ENCODE peak calls at places on chromosomes 1 and 21, in nine cellular contexts. One of them, this sample, is unnamed.

GRCh38 chr1:226736908-226737818 is 1.9 kb downstream of the ITPKB start:
- DNase-seq in uterus: no peak
- DNase-seq in GM23248: peak; percentile 68
- DNase-seq in aorta: peak; percentile 71
- DNase-seq in mammary epithelial cell: peak; percentile 10
- DNase-seq in upper lobe of right lung: peak; percentile 74
- DNase-seq in cardiac muscle cell: peak; percentile 74
- DNase-seq in tibial artery: peak; percentile 70
- DNase-seq in hepatocyte: peak; percentile 71
- DNase-seq in this sample: no peak

GRCh38 chr1:223695014-223695413 is 17.3 kb upstream of the CAPN2 start:
- DNase-seq in hepatocyte: peak; percentile 52
- DNase-seq in upper lobe of right lung: no peak
- DNase-seq in cardiac muscle cell: no peak
- DNase-seq in uterus: no peak
- DNase-seq in aorta: no peak
- DNase-seq in GM23248: no peak
- DNase-seq in mammary epithelial cell: no peak
- DNase-seq in tibial artery: no peak
- DNase-seq in this sample: no peak

GRCh38 chr1:206856674-206857464 is 8.6 kb upstream of the IL20 start:
- DNase-seq in mammary epithelial cell: no peak
- DNase-seq in uterus: no peak
- DNase-seq in tibial artery: no peak
- DNase-seq in cardiac muscle cell: no peak
- DNase-seq in hepatocyte: no peak
- DNase-seq in aorta: no peak
- DNase-seq in GM23248: peak; percentile 31
- DNase-seq in upper lobe of right lung: no peak
- DNase-seq in this sample: no peak

GRCh38 chr21:34544032-34544496 is 32.1 kb upstream of the KCNE1 start:
- DNase-seq in upper lobe of right lung: peak; percentile 73
- DNase-seq in cardiac muscle cell: peak; percentile 57
- DNase-seq in mammary epithelial cell: peak; percentile 74
- DNase-seq in GM23248: peak; percentile 78
- DNase-seq in uterus: peak; percentile 60
- DNase-seq in aorta: peak; percentile 64
- DNase-seq in tibial artery: no peak
- DNase-seq in hepatocyte: peak; percentile 91
- DNase-seq in this sample: no peak

GRCh38 chr1:207711285-207711684 is 40.6 kb upstream of the CD46 start:
- DNase-seq in uterus: no peak
- DNase-seq in GM23248: no peak
- DNase-seq in cardiac muscle cell: no peak
- DNase-seq in mammary epithelial cell: peak; percentile 14
- DNase-seq in hepatocyte: peak; percentile 15
- DNase-seq in aorta: no peak
- DNase-seq in tibial artery: no peak
- DNase-seq in upper lobe of right lung: no peak
- DNase-seq in this sample: no peak

GRCh38 chr1:171913385-171913784 is 72.1 kb downstream of the DNM3 start:
- DNase-seq in GM23248: peak; percentile 50
- DNase-seq in tibial artery: no peak
- DNase-seq in hepatocyte: no peak
- DNase-seq in uterus: no peak
- DNase-seq in cardiac muscle cell: no peak
- DNase-seq in upper lobe of right lung: no peak
- DNase-seq in mammary epithelial cell: peak; percentile 70
- DNase-seq in aorta: no peak
- DNase-seq in this sample: no peak

GRCh38 chr1:185442065-185442464 is 125.0 kb upstream of the IVNS1ABP start:
- DNase-seq in hepatocyte: no peak
- DNase-seq in mammary epithelial cell: no peak
- DNase-seq in cardiac muscle cell: no peak
- DNase-seq in aorta: no peak
- DNase-seq in GM23248: peak; percentile 62
- DNase-seq in uterus: no peak
- DNase-seq in tibial artery: no peak
- DNase-seq in upper lobe of right lung: no peak
- DNase-seq in this sample: no peak

GRCh38 chr1:41758904-41759548 is 159.7 kb downstream of the HIVEP3 start:
- DNase-seq in mammary epithelial cell: peak; percentile 77
- DNase-seq in tibial artery: no peak
- DNase-seq in cardiac muscle cell: no peak
- DNase-seq in hepatocyte: no peak
- DNase-seq in upper lobe of right lung: no peak
- DNase-seq in uterus: no peak
- DNase-seq in GM23248: peak; percentile 92
- DNase-seq in aorta: no peak
- DNase-seq in this sample: no peak

GRCh38 chr1:15107897-15108296 is 45.6 kb upstream of the TMEM51 start:
- DNase-seq in tibial artery: no peak
- DNase-seq in aorta: no peak
- DNase-seq in uterus: no peak
- DNase-seq in hepatocyte: no peak
- DNase-seq in cardiac muscle cell: no peak
- DNase-seq in upper lobe of right lung: no peak
- DNase-seq in GM23248: no peak
- DNase-seq in mammary epithelial cell: no peak
- DNase-seq in this sample: no peak

GRCh38 chr1:63350320-63350719 is 17.1 kb upstream of the ALG6 start:
- DNase-seq in tibial artery: no peak
- DNase-seq in upper lobe of right lung: no peak
- DNase-seq in hepatocyte: no peak
- DNase-seq in uterus: no peak
- DNase-seq in mammary epithelial cell: no peak
- DNase-seq in cardiac muscle cell: no peak
- DNase-seq in aorta: no peak
- DNase-seq in GM23248: no peak
- DNase-seq in this sample: no peak

GRCh38 chr21:45562965-45563364 is 20.7 kb upstream of the SLC19A1 start:
- DNase-seq in aorta: no peak
- DNase-seq in upper lobe of right lung: no peak
- DNase-seq in cardiac muscle cell: no peak
- DNase-seq in GM23248: no peak
- DNase-seq in uterus: no peak
- DNase-seq in tibial artery: no peak
- DNase-seq in hepatocyte: no peak
- DNase-seq in mammary epithelial cell: no peak
- DNase-seq in this sample: no peak

GRCh38 chr1:245409341-245410195 is 254.8 kb downstream of the KIF26B start:
- DNase-seq in GM23248: no peak
- DNase-seq in cardiac muscle cell: no peak
- DNase-seq in tibial artery: no peak
- DNase-seq in upper lobe of right lung: no peak
- DNase-seq in mammary epithelial cell: no peak
- DNase-seq in hepatocyte: peak; percentile 38
- DNase-seq in uterus: no peak
- DNase-seq in aorta: no peak
- DNase-seq in this sample: no peak

GRCh38 chr21:35743571-35743970 is 316.8 kb downstream of the SETD4 start:
- DNase-seq in mammary epithelial cell: peak; percentile 45
- DNase-seq in cardiac muscle cell: no peak
- DNase-seq in aorta: no peak
- DNase-seq in hepatocyte: no peak
- DNase-seq in uterus: no peak
- DNase-seq in GM23248: peak; percentile 35
- DNase-seq in upper lobe of right lung: no peak
- DNase-seq in tibial artery: no peak
- DNase-seq in this sample: no peak

GRCh38 chr1:64574301-64574700 is 104.4 kb downstream of the CACHD1 start:
- DNase-seq in mammary epithelial cell: peak; percentile 54
- DNase-seq in cardiac muscle cell: no peak
- DNase-seq in hepatocyte: no peak
- DNase-seq in uterus: no peak
- DNase-seq in aorta: no peak
- DNase-seq in GM23248: peak; percentile 62
- DNase-seq in upper lobe of right lung: no peak
- DNase-seq in tibial artery: no peak
- DNase-seq in this sample: no peak

GRCh38 chr1:64581786-64582185 is 111.9 kb downstream of the CACHD1 start:
- DNase-seq in aorta: no peak
- DNase-seq in hepatocyte: no peak
- DNase-seq in cardiac muscle cell: no peak
- DNase-seq in mammary epithelial cell: no peak
- DNase-seq in GM23248: no peak
- DNase-seq in upper lobe of right lung: no peak
- DNase-seq in tibial artery: no peak
- DNase-seq in uterus: no peak
- DNase-seq in this sample: no peak

DNA sequence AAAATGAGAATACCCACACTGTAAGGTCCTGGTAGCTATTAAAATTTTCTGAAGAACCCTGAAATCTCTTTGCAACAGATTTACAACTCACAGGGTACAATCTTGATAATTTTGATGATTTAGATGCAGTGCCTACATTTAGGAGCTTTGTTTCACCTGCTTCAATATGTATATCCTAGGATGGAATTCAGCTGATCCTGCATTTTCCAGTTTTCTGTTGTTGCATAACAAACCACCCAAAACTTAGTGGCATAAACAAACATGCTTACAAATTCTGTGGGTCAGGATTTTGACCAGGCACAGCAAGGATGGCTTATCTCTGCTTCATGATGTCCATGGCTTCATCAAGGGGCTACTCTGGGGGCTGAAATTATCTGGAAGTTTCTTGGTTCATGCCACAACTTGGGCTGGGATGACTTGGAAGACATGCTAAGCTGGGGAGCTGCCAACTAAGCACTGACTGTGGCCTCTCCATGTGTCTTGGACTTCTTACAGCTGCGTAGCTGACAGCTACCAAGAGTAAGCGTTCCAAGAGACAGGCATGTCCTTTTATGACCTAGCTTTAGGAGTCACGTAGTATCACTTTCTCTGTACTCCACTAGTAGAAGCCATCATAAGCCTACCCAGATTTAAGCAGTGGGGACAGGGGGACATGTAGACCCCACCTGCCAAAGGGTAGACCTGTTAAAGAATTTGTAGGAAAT is 108.5 kb downstream of the CACHD1 start:
- DNase-seq in hepatocyte: no peak
- DNase-seq in tibial artery: no peak
- DNase-seq in aorta: no peak
- DNase-seq in upper lobe of right lung: no peak
- DNase-seq in cardiac muscle cell: no peak
- DNase-seq in GM23248: no peak
- DNase-seq in mammary epithelial cell: no peak
- DNase-seq in uterus: no peak
- DNase-seq in this sample: no peak
- H3K4me1 ChIP-seq in hepatocyte: peaks cover 6% of the 10 kb centered on the region
- H3K4me1 ChIP-seq in tibial artery: no peaks in the 10 kb centered on the region
- H3K4me1 ChIP-seq in aorta: no peaks in the 10 kb centered on the region
- H3K4me1 ChIP-seq in upper lobe of right lung: no peaks in the 10 kb centered on the region
- H3K4me1 ChIP-seq in cardiac muscle cell: peaks cover 42% of the 10 kb centered on the region
- H3K4me1 ChIP-seq in GM23248: peaks cover 13% of the 10 kb centered on the region
- H3K4me1 ChIP-seq in mammary epithelial cell: no peaks in the 10 kb centered on the region
- H3K4me1 ChIP-seq in uterus: no peaks in the 10 kb centered on the region
- H3K4me1 ChIP-seq in this sample: no peaks in the 10 kb centered on the region

DNA sequence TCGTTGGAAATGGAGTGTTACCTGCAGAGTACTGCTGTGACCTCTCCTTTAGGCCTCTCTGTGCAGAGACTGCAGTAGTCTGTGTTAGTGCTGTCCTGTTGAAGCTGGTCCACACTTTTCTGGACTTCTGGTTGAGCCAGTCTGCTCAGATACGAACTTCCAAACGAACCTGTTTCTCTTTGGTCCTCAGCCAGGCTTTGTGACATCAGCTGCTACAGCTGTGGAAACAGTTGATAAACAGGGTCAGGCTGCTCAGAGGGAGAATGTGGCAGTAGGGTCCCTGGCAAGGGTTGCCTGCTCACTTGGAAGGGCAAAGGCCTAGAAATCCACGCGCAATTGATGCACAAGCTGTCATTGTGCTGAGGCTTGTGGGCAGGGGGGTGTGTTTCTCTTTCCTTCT is 98.8 kb downstream of the NOS1AP start:
- DNase-seq in cardiac muscle cell: no peak
- DNase-seq in uterus: no peak
- DNase-seq in GM23248: no peak
- DNase-seq in aorta: no peak
- DNase-seq in mammary epithelial cell: no peak
- DNase-seq in hepatocyte: no peak
- DNase-seq in upper lobe of right lung: no peak
- DNase-seq in tibial artery: no peak
- DNase-seq in this sample: no peak
- H3K27ac ChIP-seq in cardiac muscle cell: peak overlapping the region; percentile 9
- H3K27ac ChIP-seq in uterus: no peak overlapping the region
- H3K27ac ChIP-seq in GM23248: no peak overlapping the region
- H3K27ac ChIP-seq in aorta: no peak overlapping the region
- H3K27ac ChIP-seq in mammary epithelial cell: no peak overlapping the region
- H3K27ac ChIP-seq in hepatocyte: no peak overlapping the region
- H3K27ac ChIP-seq in upper lobe of right lung: no peak overlapping the region
- H3K27ac ChIP-seq in tibial artery: no peak overlapping the region
- H3K27ac ChIP-seq in this sample: no peak overlapping the region

GRCh38 chr1:230387296-230387695 is 38.8 kb downstream of the PGBD5 start:
- DNase-seq in uterus: no peak
- DNase-seq in hepatocyte: no peak
- DNase-seq in cardiac muscle cell: no peak
- DNase-seq in GM23248: no peak
- DNase-seq in upper lobe of right lung: no peak
- DNase-seq in aorta: no peak
- DNase-seq in mammary epithelial cell: no peak
- DNase-seq in tibial artery: peak; percentile 1
- DNase-seq in this sample: no peak
- H3K4me3 ChIP-seq in uterus: no peak overlapping the region
- H3K4me3 ChIP-seq in hepatocyte: no peak overlapping the region
- H3K4me3 ChIP-seq in cardiac muscle cell: no peak overlapping the region
- H3K4me3 ChIP-seq in GM23248: no peak overlapping the region
- H3K4me3 ChIP-seq in upper lobe of right lung: no peak overlapping the region
- H3K4me3 ChIP-seq in aorta: no peak overlapping the region
- H3K4me3 ChIP-seq in mammary epithelial cell: no peak overlapping the region
- H3K4me3 ChIP-seq in tibial artery: no peak overlapping the region
- H3K4me3 ChIP-seq in this sample: no peak overlapping the region

GRCh38 chr1:203722925-203723324 is 42.1 kb upstream of the LAX1 start:
- DNase-seq in mammary epithelial cell: no peak
- DNase-seq in cardiac muscle cell: no peak
- DNase-seq in tibial artery: no peak
- DNase-seq in hepatocyte: no peak
- DNase-seq in aorta: no peak
- DNase-seq in uterus: no peak
- DNase-seq in GM23248: no peak
- DNase-seq in upper lobe of right lung: no peak
- DNase-seq in this sample: no peak

GRCh38 chr1:203711251-203712007 is 53.6 kb upstream of the LAX1 start:
- DNase-seq in hepatocyte: no peak
- DNase-seq in upper lobe of right lung: no peak
- DNase-seq in mammary epithelial cell: no peak
- DNase-seq in tibial artery: no peak
- DNase-seq in GM23248: no peak
- DNase-seq in cardiac muscle cell: peak; percentile 26
- DNase-seq in uterus: no peak
- DNase-seq in aorta: no peak
- DNase-seq in this sample: no peak

GRCh38 chr1:203720253-203720652 is 44.7 kb upstream of the LAX1 start:
- DNase-seq in tibial artery: no peak
- DNase-seq in hepatocyte: no peak
- DNase-seq in cardiac muscle cell: no peak
- DNase-seq in aorta: no peak
- DNase-seq in GM23248: no peak
- DNase-seq in mammary epithelial cell: no peak
- DNase-seq in uterus: no peak
- DNase-seq in upper lobe of right lung: no peak
- DNase-seq in this sample: no peak

GRCh38 chr1:203713125-203713524 is 51.9 kb upstream of the LAX1 start:
- DNase-seq in aorta: no peak
- DNase-seq in upper lobe of right lung: no peak
- DNase-seq in tibial artery: no peak
- DNase-seq in uterus: no peak
- DNase-seq in mammary epithelial cell: no peak
- DNase-seq in hepatocyte: no peak
- DNase-seq in GM23248: no peak
- DNase-seq in cardiac muscle cell: no peak
- DNase-seq in this sample: no peak

GRCh38 chr1:203717120-203717519 is 47.9 kb upstream of the LAX1 start:
- DNase-seq in aorta: no peak
- DNase-seq in cardiac muscle cell: no peak
- DNase-seq in mammary epithelial cell: no peak
- DNase-seq in uterus: no peak
- DNase-seq in upper lobe of right lung: no peak
- DNase-seq in tibial artery: no peak
- DNase-seq in GM23248: no peak
- DNase-seq in hepatocyte: no peak
- DNase-seq in this sample: no peak
- H3K4me1 ChIP-seq in aorta: no peaks in the 10 kb centered on the region
- H3K4me1 ChIP-seq in cardiac muscle cell: no peaks in the 10 kb centered on the region
- H3K4me1 ChIP-seq in mammary epithelial cell: no peaks in the 10 kb centered on the region
- H3K4me1 ChIP-seq in uterus: no peaks in the 10 kb centered on the region
- H3K4me1 ChIP-seq in upper lobe of right lung: no peaks in the 10 kb centered on the region
- H3K4me1 ChIP-seq in tibial artery: no peaks in the 10 kb centered on the region
- H3K4me1 ChIP-seq in GM23248: no peaks in the 10 kb centered on the region
- H3K4me1 ChIP-seq in hepatocyte: no peaks in the 10 kb centered on the region
- H3K4me1 ChIP-seq in this sample: no peaks in the 10 kb centered on the region